ENCODE peak calls at places on chromosomes 2 and 18, in ten cellular contexts. A, T, J, F, Y, W, O, H, E and P are unnamed samples.

GRCh38 chr2:205766765-205767359 is 84.6 kb downstream of the NRP2 start:
- DNase-seq in A (peak), T (peak), J (peak), F (peak), Y (peak), W (no peak), O (no peak), H (no peak), E (peak), P (no peak)

GRCh38 chr2:204665244-204665643 is 120.0 kb downstream of the PARD3B start:
- DNase-seq in A (peak), T (peak), J (peak), F (no peak), Y (no peak), W (no peak), O (no peak), H (no peak), E (peak), P (peak)

GRCh38 chr2:216485237-216485636 is 13.4 kb upstream of the RPL37A start:
- DNase-seq in A (no peak), T (no peak), J (no peak), F (no peak), Y (no peak), W (no peak), O (no peak), H (no peak), E (no peak), P (no peak)

GRCh38 chr18:29849145-29849544 is 1193.4 kb downstream of the DSC3 start:
- DNase-seq in A (no peak), T (no peak), J (peak), F (no peak), Y (no peak), W (no peak), O (no peak), H (no peak), E (no peak), P (no peak)

GRCh38 chr18:79791141-79791972 is 6.4 kb upstream of the KCNG2 start:
- DNase-seq in A (peak), T (peak), J (peak), F (no peak), Y (no peak), W (no peak), O (peak), H (no peak), E (peak), P (peak)

GRCh38 chr2:12742891-12743290 is 26.2 kb downstream of the TRIB2 start:
- DNase-seq in A (no peak), T (no peak), J (no peak), F (no peak), Y (no peak), W (no peak), O (no peak), H (no peak), E (peak), P (no peak)

GRCh38 chr2:34096552-34097171 is 497.6 kb upstream of the FAM98A start:
- DNase-seq in A (peak), T (peak), J (peak), F (peak), Y (peak), W (no peak), O (peak), H (no peak), E (peak), P (no peak)

GRCh38 chr2:138147796-138148195 is 183.5 kb downstream of the HNMT start:
- DNase-seq in A (no peak), T (no peak), J (no peak), F (no peak), Y (peak), W (no peak), O (no peak), H (no peak), E (no peak), P (no peak)

GRCh38 chr2:162874412-162874811 is 35.8 kb upstream of the KCNH7 start:
- DNase-seq in A (no peak), T (no peak), J (no peak), F (no peak), Y (no peak), W (no peak), O (no peak), H (no peak), E (no peak), P (no peak)

GRCh38 chr2:183078163-183078466 is 432 bp upstream of the DUSP19 start:
- DNase-seq in A (no peak), T (no peak), J (no peak), F (no peak), Y (no peak), W (no peak), O (no peak), H (no peak), E (no peak), P (no peak)

GRCh38 chr18:37435996-37436395 is 129.6 kb downstream of the CELF4 start:
- DNase-seq in A (peak), T (no peak), J (no peak), F (no peak), Y (peak), W (no peak), O (no peak), H (no peak), E (no peak), P (no peak)

GRCh38 chr2:188819781-188820180 is 154.4 kb upstream of the COL3A1 start:
- DNase-seq in A (no peak), T (peak), J (no peak), F (no peak), Y (no peak), W (no peak), O (no peak), H (no peak), E (no peak), P (no peak)

GRCh38 chr18:55376387-55376786 is 211.6 kb downstream of the TCF4 start:
- DNase-seq in A (no peak), T (no peak), J (no peak), F (no peak), Y (no peak), W (no peak), O (no peak), H (no peak), E (no peak), P (no peak)

GRCh38 chr2:12222561-12222960 is 476.1 kb downstream of the LPIN1 start:
- DNase-seq in A (no peak), T (no peak), J (peak), F (no peak), Y (no peak), W (no peak), O (no peak), H (no peak), E (no peak), P (no peak)

GRCh38 chr2:232365621-232366321 is 12.8 kb upstream of the ALPP start:
- DNase-seq in A (peak), T (peak), J (peak), F (peak), Y (no peak), W (no peak), O (no peak), H (no peak), E (peak), P (no peak)

GRCh38 chr2:40401896-40402295 is 50.0 kb downstream of the SLC8A1 start:
- DNase-seq in A (peak), T (no peak), J (peak), F (no peak), Y (no peak), W (no peak), O (peak), H (no peak), E (peak), P (peak)

GRCh38 chr18:9802774-9803697 is 82.7 kb upstream of the TXNDC2 start:
- DNase-seq in A (no peak), T (peak), J (no peak), F (no peak), Y (no peak), W (no peak), O (no peak), H (no peak), E (peak), P (no peak)

GRCh38 chr2:146874260-146874658 is 970.6 kb upstream of the ACVR2A start:
- DNase-seq in A (peak), T (no peak), J (peak), F (no peak), Y (peak), W (no peak), O (no peak), H (no peak), E (no peak), P (no peak)

GRCh38 chr18:54888933-54889332 is 60.7 kb downstream of the RAB27B start:
- DNase-seq in A (peak), T (no peak), J (peak), F (no peak), Y (no peak), W (no peak), O (peak), H (no peak), E (peak), P (peak)

GRCh38 chr2:197052371-197052770 is 125.9 kb upstream of the PGAP1 start:
- DNase-seq in A (no peak), T (no peak), J (no peak), F (no peak), Y (peak), W (no peak), O (no peak), H (no peak), E (no peak), P (no peak)

GRCh38 chr2:1546023-1546591 is 132.8 kb downstream of the TPO start:
- DNase-seq in A (peak), T (peak), J (peak), F (peak), Y (peak), W (no peak), O (no peak), H (no peak), E (peak), P (no peak)

GRCh38 chr2:171807130-171807529 is 86.9 kb downstream of the SLC25A12 start:
- DNase-seq in A (no peak), T (peak), J (no peak), F (no peak), Y (no peak), W (no peak), O (no peak), H (no peak), E (no peak), P (no peak)

GRCh38 chr2:74095629-74096028 is 52.1 kb downstream of the BOLA3 start:
- DNase-seq in A (no peak), T (no peak), J (no peak), F (no peak), Y (no peak), W (no peak), O (no peak), H (no peak), E (no peak), P (no peak)

GRCh38 chr2:137467246-137467862 is 496.9 kb upstream of the HNMT start:
- DNase-seq in A (peak), T (peak), J (peak), F (peak), Y (peak), W (no peak), O (no peak), H (no peak), E (no peak), P (no peak)

GRCh38 chr2:37326285-37326684 is 1.7 kb upstream of the PRKD3 start:
- DNase-seq in A (peak), T (peak), J (peak), F (no peak), Y (no peak), W (no peak), O (peak), H (no peak), E (peak), P (peak)

GRCh38 chr2:25853038-25853638 is 25.1 kb downstream of the ASXL2 start:
- DNase-seq in A (no peak), T (no peak), J (no peak), F (no peak), Y (no peak), W (no peak), O (no peak), H (no peak), E (no peak), P (no peak)

GRCh38 chr2:8015848-8016580 is 665.8 kb upstream of the ID2 start:
- DNase-seq in A (peak), T (no peak), J (no peak), F (no peak), Y (peak), W (no peak), O (peak), H (no peak), E (no peak), P (no peak)

GRCh38 chr18:23194150-23194968 is 59.1 kb downstream of the CABLES1 start:
- DNase-seq in A (peak), T (no peak), J (peak), F (no peak), Y (no peak), W (no peak), O (no peak), H (no peak), E (peak), P (no peak)

GRCh38 chr2:23092831-23093230 is 292.1 kb upstream of the KLHL29 start:
- DNase-seq in A (peak), T (peak), J (peak), F (no peak), Y (no peak), W (no peak), O (no peak), H (no peak), E (peak), P (no peak)

GRCh38 chr2:974454-974853 is 23.8 kb downstream of the SNTG2 start:
- DNase-seq in A (no peak), T (no peak), J (no peak), F (no peak), Y (peak), W (no peak), O (no peak), H (no peak), E (no peak), P (no peak)

GRCh38 chr2:20642026-20642971 is 8.6 kb downstream of the HS1BP3 start:
- DNase-seq in A (peak), T (peak), J (peak), F (peak), Y (peak), W (peak), O (no peak), H (peak), E (peak), P (no peak)

GRCh38 chr18:50424877-50425690 is 50.2 kb downstream of the SKA1 start:
- DNase-seq in A (no peak), T (peak), J (no peak), F (no peak), Y (peak), W (no peak), O (peak), H (no peak), E (peak), P (no peak)

GRCh38 chr2:229416116-229416694 is 145.1 kb upstream of the PID1 start:
- DNase-seq in A (peak), T (no peak), J (peak), F (no peak), Y (no peak), W (no peak), O (no peak), H (no peak), E (peak), P (no peak)

GRCh38 chr2:195902857-195903256 is 165.8 kb downstream of the DNAH7 start:
- DNase-seq in A (no peak), T (no peak), J (no peak), F (no peak), Y (no peak), W (no peak), O (no peak), H (no peak), E (no peak), P (no peak)

GRCh38 chr2:241102239-241102803 is at the start of gene MTERF4:
- DNase-seq in A (peak), T (peak), J (peak), F (peak), Y (peak), W (peak), O (peak), H (peak), E (peak), P (peak)

GRCh38 chr2:221571108-221571390 is 1.1 kb downstream of the EPHA4 start:
- DNase-seq in A (peak), T (no peak), J (peak), F (peak), Y (no peak), W (no peak), O (no peak), H (no peak), E (peak), P (no peak)

GRCh38 chr2:149192425-149192824 is 138.0 kb upstream of the LYPD6 start:
- DNase-seq in A (peak), T (no peak), J (no peak), F (no peak), Y (no peak), W (no peak), O (no peak), H (no peak), E (no peak), P (peak)

GRCh38 chr2:187553908-187554703 is at the start of gene TFPI:
- DNase-seq in A (peak), T (no peak), J (peak), F (no peak), Y (no peak), W (no peak), O (no peak), H (no peak), E (peak), P (peak)

GRCh38 chr2:214593723-214594122 is 182.9 kb downstream of the VWC2L start:
- DNase-seq in A (peak), T (peak), J (peak), F (no peak), Y (no peak), W (no peak), O (peak), H (no peak), E (peak), P (peak)

GRCh38 chr18:11859903-11860407 is 8.7 kb downstream of the CHMP1B start:
- DNase-seq in A (peak), T (peak), J (peak), F (no peak), Y (no peak), W (no peak), O (no peak), H (no peak), E (peak), P (no peak)